ENCODE peak calls at places on chromosomes 12 and 14, in seven cellular contexts. One of them, this sample, is unnamed.

GRCh38 chr14:104522926-104523545 is 56.5 kb upstream of the C14orf180 start:
- DNase-seq in AG20443: no peak
- DNase-seq in activated naive CD4-positive, alpha-beta T cell: no peak
- DNase-seq in HAP-1: no peak
- DNase-seq in hypothalamus: no peak
- DNase-seq in GM12865: no peak
- DNase-seq in psoas muscle: no peak
- DNase-seq in this sample: no peak

GRCh38 chr14:43483415-43483814 is 1023.7 kb downstream of the FSCB start:
- DNase-seq in psoas muscle: no peak
- DNase-seq in GM12865: no peak
- DNase-seq in AG20443: no peak
- DNase-seq in HAP-1: no peak
- DNase-seq in activated naive CD4-positive, alpha-beta T cell: no peak
- DNase-seq in hypothalamus: no peak
- DNase-seq in this sample: no peak

GRCh38 chr12:13257356-13257875 is 60.9 kb downstream of the EMP1 start:
- DNase-seq in HAP-1: no peak
- DNase-seq in psoas muscle: no peak
- DNase-seq in activated naive CD4-positive, alpha-beta T cell: no peak
- DNase-seq in AG20443: no peak
- DNase-seq in GM12865: no peak
- DNase-seq in hypothalamus: no peak
- DNase-seq in this sample: no peak

GRCh38 chr12:80178846-80179245 is 79.5 kb downstream of the OTOGL start:
- DNase-seq in HAP-1: no peak
- DNase-seq in psoas muscle: no peak
- DNase-seq in activated naive CD4-positive, alpha-beta T cell: no peak
- DNase-seq in AG20443: no peak
- DNase-seq in GM12865: peak; percentile 81
- DNase-seq in hypothalamus: no peak
- DNase-seq in this sample: no peak

GRCh38 chr12:43815416-43815815 is 9.3 kb upstream of the TWF1 start:
- DNase-seq in activated naive CD4-positive, alpha-beta T cell: no peak
- DNase-seq in psoas muscle: no peak
- DNase-seq in AG20443: no peak
- DNase-seq in hypothalamus: no peak
- DNase-seq in GM12865: no peak
- DNase-seq in HAP-1: no peak
- DNase-seq in this sample: no peak

GRCh38 chr12:123533672-123534643 is at the start of gene RILPL1:
- DNase-seq in GM12865: peak; percentile 48
- DNase-seq in activated naive CD4-positive, alpha-beta T cell: peak; percentile 25
- DNase-seq in psoas muscle: peak; percentile 64
- DNase-seq in hypothalamus: peak; percentile 53
- DNase-seq in AG20443: peak; percentile 93
- DNase-seq in HAP-1: peak; percentile 79
- DNase-seq in this sample: peak; percentile 69

GRCh38 chr12:68410018-68410650 is 78.0 kb upstream of the MDM1 start:
- DNase-seq in activated naive CD4-positive, alpha-beta T cell: no peak
- DNase-seq in AG20443: no peak
- DNase-seq in hypothalamus: no peak
- DNase-seq in GM12865: no peak
- DNase-seq in HAP-1: no peak
- DNase-seq in psoas muscle: no peak
- DNase-seq in this sample: no peak

GRCh38 chr14:99540196-99541032 is 59.2 kb downstream of the CCNK start:
- DNase-seq in hypothalamus: no peak
- DNase-seq in AG20443: no peak
- DNase-seq in activated naive CD4-positive, alpha-beta T cell: no peak
- DNase-seq in psoas muscle: no peak
- DNase-seq in HAP-1: no peak
- DNase-seq in GM12865: no peak
- DNase-seq in this sample: no peak

GRCh38 chr12:7144414-7145120 is 14.4 kb downstream of the CLSTN3 start:
- DNase-seq in hypothalamus: no peak
- DNase-seq in activated naive CD4-positive, alpha-beta T cell: no peak
- DNase-seq in AG20443: peak; percentile 62
- DNase-seq in HAP-1: no peak
- DNase-seq in psoas muscle: no peak
- DNase-seq in GM12865: peak; percentile 39
- DNase-seq in this sample: peak; percentile 93

GRCh38 chr14:24852312-24853060 is 197.5 kb downstream of the STXBP6 start:
- DNase-seq in psoas muscle: no peak
- DNase-seq in AG20443: no peak
- DNase-seq in HAP-1: no peak
- DNase-seq in GM12865: no peak
- DNase-seq in hypothalamus: no peak
- DNase-seq in activated naive CD4-positive, alpha-beta T cell: no peak
- DNase-seq in this sample: no peak

GRCh38 chr12:3483089-3483488 is 7.9 kb upstream of the PRMT8 start:
- DNase-seq in GM12865: no peak
- DNase-seq in hypothalamus: no peak
- DNase-seq in activated naive CD4-positive, alpha-beta T cell: no peak
- DNase-seq in psoas muscle: no peak
- DNase-seq in HAP-1: no peak
- DNase-seq in AG20443: no peak
- DNase-seq in this sample: no peak

GRCh38 chr14:75934998-75935628 is 46.7 kb downstream of the TGFB3 start:
- DNase-seq in activated naive CD4-positive, alpha-beta T cell: no peak
- DNase-seq in AG20443: no peak
- DNase-seq in psoas muscle: no peak
- DNase-seq in GM12865: no peak
- DNase-seq in HAP-1: no peak
- DNase-seq in hypothalamus: no peak
- DNase-seq in this sample: peak; percentile 85

GRCh38 chr12:131930510-131930909 is 1.4 kb downstream of the PUS1 start:
- DNase-seq in activated naive CD4-positive, alpha-beta T cell: no peak
- DNase-seq in hypothalamus: no peak
- DNase-seq in psoas muscle: no peak
- DNase-seq in HAP-1: no peak
- DNase-seq in AG20443: no peak
- DNase-seq in GM12865: no peak
- DNase-seq in this sample: no peak

GRCh38 chr12:66232258-66232657 is 43.2 kb downstream of the IRAK3 start:
- DNase-seq in hypothalamus: no peak
- DNase-seq in HAP-1: no peak
- DNase-seq in activated naive CD4-positive, alpha-beta T cell: no peak
- DNase-seq in GM12865: peak; percentile 33
- DNase-seq in psoas muscle: no peak
- DNase-seq in AG20443: no peak
- DNase-seq in this sample: peak; percentile 40

GRCh38 chr12:105226219-105226618 is 9.8 kb downstream of the APPL2 start:
- DNase-seq in psoas muscle: peak; percentile 63
- DNase-seq in hypothalamus: no peak
- DNase-seq in AG20443: peak; percentile 86
- DNase-seq in GM12865: no peak
- DNase-seq in activated naive CD4-positive, alpha-beta T cell: no peak
- DNase-seq in HAP-1: no peak
- DNase-seq in this sample: peak; percentile 78

GRCh38 chr14:64464695-64465094 is 604 bp upstream of the AKAP5 start:
- DNase-seq in HAP-1: no peak
- DNase-seq in hypothalamus: no peak
- DNase-seq in GM12865: peak; percentile 30
- DNase-seq in psoas muscle: no peak
- DNase-seq in activated naive CD4-positive, alpha-beta T cell: no peak
- DNase-seq in AG20443: no peak
- DNase-seq in this sample: no peak

GRCh38 chr12:116718578-116719454 is 19.1 kb downstream of the SPRING1 start:
- DNase-seq in psoas muscle: no peak
- DNase-seq in AG20443: peak; percentile 51
- DNase-seq in HAP-1: peak; percentile 30
- DNase-seq in activated naive CD4-positive, alpha-beta T cell: no peak
- DNase-seq in GM12865: no peak
- DNase-seq in hypothalamus: no peak
- DNase-seq in this sample: peak; percentile 79

GRCh38 chr12:79547735-79548347 is 142.9 kb downstream of the PAWR start:
- DNase-seq in AG20443: peak; percentile 57
- DNase-seq in activated naive CD4-positive, alpha-beta T cell: no peak
- DNase-seq in HAP-1: peak; percentile 69
- DNase-seq in psoas muscle: no peak
- DNase-seq in GM12865: peak; percentile 50
- DNase-seq in hypothalamus: no peak
- DNase-seq in this sample: peak; percentile 69

GRCh38 chr14:106530423-106531107 is 1004.2 kb downstream of the TMEM121 start:
- DNase-seq in AG20443: no peak
- DNase-seq in hypothalamus: no peak
- DNase-seq in activated naive CD4-positive, alpha-beta T cell: no peak
- DNase-seq in HAP-1: peak; percentile 13
- DNase-seq in psoas muscle: no peak
- DNase-seq in GM12865: peak; percentile 85
- DNase-seq in this sample: no peak

GRCh38 chr12:81176796-81177195 is 98.9 kb downstream of the ACSS3 start:
- DNase-seq in hypothalamus: no peak
- DNase-seq in GM12865: no peak
- DNase-seq in activated naive CD4-positive, alpha-beta T cell: no peak
- DNase-seq in psoas muscle: no peak
- DNase-seq in HAP-1: no peak
- DNase-seq in AG20443: no peak
- DNase-seq in this sample: peak; percentile 5

GRCh38 chr14:54650331-54651017 is 83.5 kb downstream of the SAMD4A start:
- DNase-seq in AG20443: peak; percentile 74
- DNase-seq in activated naive CD4-positive, alpha-beta T cell: no peak
- DNase-seq in HAP-1: no peak
- DNase-seq in psoas muscle: no peak
- DNase-seq in hypothalamus: no peak
- DNase-seq in GM12865: no peak
- DNase-seq in this sample: peak; percentile 96

GRCh38 chr14:64423987-64424386 is 35.8 kb downstream of the MTHFD1 start:
- DNase-seq in hypothalamus: no peak
- DNase-seq in HAP-1: peak; percentile 86
- DNase-seq in AG20443: peak; percentile 13
- DNase-seq in GM12865: no peak
- DNase-seq in activated naive CD4-positive, alpha-beta T cell: no peak
- DNase-seq in psoas muscle: no peak
- DNase-seq in this sample: no peak

GRCh38 chr14:46344327-46344937 is 307.1 kb downstream of the RPL10L start:
- DNase-seq in activated naive CD4-positive, alpha-beta T cell: no peak
- DNase-seq in psoas muscle: no peak
- DNase-seq in AG20443: no peak
- DNase-seq in HAP-1: peak; percentile 7
- DNase-seq in GM12865: peak; percentile 32
- DNase-seq in hypothalamus: no peak
- DNase-seq in this sample: peak; percentile 7

GRCh38 chr14:87944987-87945604 is 47.9 kb downstream of the GALC start:
- DNase-seq in GM12865: peak; percentile 72
- DNase-seq in psoas muscle: no peak
- DNase-seq in HAP-1: no peak
- DNase-seq in hypothalamus: no peak
- DNase-seq in activated naive CD4-positive, alpha-beta T cell: no peak
- DNase-seq in AG20443: peak; percentile 20
- DNase-seq in this sample: peak; percentile 56

GRCh38 chr12:83432176-83432719 is 745.5 kb downstream of the TMTC2 start:
- DNase-seq in GM12865: no peak
- DNase-seq in hypothalamus: no peak
- DNase-seq in AG20443: no peak
- DNase-seq in activated naive CD4-positive, alpha-beta T cell: no peak
- DNase-seq in psoas muscle: no peak
- DNase-seq in HAP-1: no peak
- DNase-seq in this sample: no peak

GRCh38 chr12:105355752-105356151 is 25.3 kb downstream of the C12orf75 start:
- DNase-seq in psoas muscle: no peak
- DNase-seq in hypothalamus: no peak
- DNase-seq in HAP-1: no peak
- DNase-seq in activated naive CD4-positive, alpha-beta T cell: no peak
- DNase-seq in AG20443: peak; percentile 60
- DNase-seq in GM12865: no peak
- DNase-seq in this sample: peak; percentile 27

GRCh38 chr12:51846209-51846779 is 2.2 kb downstream of the FIGNL2 start:
- DNase-seq in activated naive CD4-positive, alpha-beta T cell: no peak
- DNase-seq in AG20443: no peak
- DNase-seq in hypothalamus: no peak
- DNase-seq in psoas muscle: no peak
- DNase-seq in HAP-1: no peak
- DNase-seq in GM12865: no peak
- DNase-seq in this sample: no peak

GRCh38 chr12:90618606-90619005 is 336.4 kb downstream of the CCER1 start:
- DNase-seq in activated naive CD4-positive, alpha-beta T cell: no peak
- DNase-seq in psoas muscle: no peak
- DNase-seq in AG20443: peak; percentile 7
- DNase-seq in hypothalamus: no peak
- DNase-seq in GM12865: no peak
- DNase-seq in HAP-1: no peak
- DNase-seq in this sample: no peak

GRCh38 chr14:76113691-76114090 is 38.0 kb upstream of the GPATCH2L start:
- DNase-seq in activated naive CD4-positive, alpha-beta T cell: no peak
- DNase-seq in HAP-1: no peak
- DNase-seq in AG20443: no peak
- DNase-seq in psoas muscle: no peak
- DNase-seq in hypothalamus: no peak
- DNase-seq in GM12865: no peak
- DNase-seq in this sample: no peak

GRCh38 chr14:51823706-51824105 is 36.7 kb upstream of the GNG2 start:
- DNase-seq in GM12865: no peak
- DNase-seq in hypothalamus: no peak
- DNase-seq in HAP-1: no peak
- DNase-seq in psoas muscle: no peak
- DNase-seq in AG20443: no peak
- DNase-seq in activated naive CD4-positive, alpha-beta T cell: no peak
- DNase-seq in this sample: no peak

GRCh38 chr14:100781952-100782351 is 44.0 kb upstream of the MEG3 start:
- DNase-seq in AG20443: no peak
- DNase-seq in activated naive CD4-positive, alpha-beta T cell: no peak
- DNase-seq in GM12865: no peak
- DNase-seq in HAP-1: no peak
- DNase-seq in hypothalamus: no peak
- DNase-seq in psoas muscle: no peak
- DNase-seq in this sample: no peak

GRCh38 chr12:133106253-133106652 is 23.8 kb downstream of the ZNF891 start:
- DNase-seq in activated naive CD4-positive, alpha-beta T cell: no peak
- DNase-seq in AG20443: no peak
- DNase-seq in psoas muscle: no peak
- DNase-seq in HAP-1: no peak
- DNase-seq in hypothalamus: no peak
- DNase-seq in GM12865: peak; percentile 12
- DNase-seq in this sample: no peak

GRCh38 chr12:77249892-77250291 is 184.5 kb upstream of the E2F7 start:
- DNase-seq in GM12865: no peak
- DNase-seq in psoas muscle: no peak
- DNase-seq in AG20443: no peak
- DNase-seq in HAP-1: no peak
- DNase-seq in hypothalamus: no peak
- DNase-seq in activated naive CD4-positive, alpha-beta T cell: no peak
- DNase-seq in this sample: no peak